ENCODE peak calls at places on chromosome 10, in six cellular contexts. One of them, this sample, is unnamed.

GRCh38 chr10:120963587-120964220 is 112.5 kb downstream of the WDR11 start:
- DNase-seq in fibroblast of lung: no peak
- DNase-seq in cardiac muscle cell: no peak
- DNase-seq in RWPE2: no peak
- DNase-seq in OCI-LY7: no peak
- DNase-seq in fibroblast of the aortic adventitia: no peak
- DNase-seq in this sample: no peak

GRCh38 chr10:19620867-19621266 is 195.4 kb upstream of the PLXDC2 start:
- DNase-seq in fibroblast of lung: peak; percentile 46
- DNase-seq in cardiac muscle cell: no peak
- DNase-seq in RWPE2: no peak
- DNase-seq in OCI-LY7: no peak
- DNase-seq in fibroblast of the aortic adventitia: peak; percentile 9
- DNase-seq in this sample: peak; percentile 49

GRCh38 chr10:69222157-69223027 is 2.3 kb downstream of the HKDC1 start:
- DNase-seq in fibroblast of lung: peak; percentile 91
- DNase-seq in cardiac muscle cell: peak; percentile 58
- DNase-seq in RWPE2: peak; percentile 86
- DNase-seq in OCI-LY7: peak; percentile 96
- DNase-seq in fibroblast of the aortic adventitia: peak; percentile 76
- DNase-seq in this sample: peak; percentile 86

GRCh38 chr10:14173391-14173705 is 157.4 kb downstream of the FRMD4A start:
- DNase-seq in fibroblast of lung: peak; percentile 30
- DNase-seq in cardiac muscle cell: no peak
- DNase-seq in RWPE2: no peak
- DNase-seq in OCI-LY7: no peak
- DNase-seq in fibroblast of the aortic adventitia: peak; percentile 29
- DNase-seq in this sample: peak; percentile 49

GRCh38 chr10:88477343-88478085 is 105.6 kb downstream of the RNLS start:
- DNase-seq in fibroblast of lung: peak; percentile 23
- DNase-seq in cardiac muscle cell: no peak
- DNase-seq in RWPE2: no peak
- DNase-seq in OCI-LY7: no peak
- DNase-seq in fibroblast of the aortic adventitia: peak; percentile 24
- DNase-seq in this sample: peak; percentile 67

GRCh38 chr10:72066318-72067284 is 21.8 kb downstream of the SPOCK2 start:
- DNase-seq in fibroblast of lung: peak; percentile 60
- DNase-seq in cardiac muscle cell: no peak
- DNase-seq in RWPE2: no peak
- DNase-seq in OCI-LY7: no peak
- DNase-seq in fibroblast of the aortic adventitia: no peak
- DNase-seq in this sample: no peak

GRCh38 chr10:35259769-35260397 is 76.4 kb upstream of the CCNY start:
- DNase-seq in fibroblast of lung: peak; percentile 83
- DNase-seq in cardiac muscle cell: no peak
- DNase-seq in RWPE2: no peak
- DNase-seq in OCI-LY7: no peak
- DNase-seq in fibroblast of the aortic adventitia: peak; percentile 82
- DNase-seq in this sample: peak; percentile 93

GRCh38 chr10:69088471-69088769 is 517 bp downstream of the SRGN start:
- DNase-seq in fibroblast of lung: no peak
- DNase-seq in cardiac muscle cell: no peak
- DNase-seq in RWPE2: no peak
- DNase-seq in OCI-LY7: no peak
- DNase-seq in fibroblast of the aortic adventitia: no peak
- DNase-seq in this sample: no peak

GRCh38 chr10:102352066-102352715 is 43.3 kb upstream of the NFKB2 start:
- DNase-seq in fibroblast of lung: peak; percentile 67
- DNase-seq in cardiac muscle cell: peak; percentile 73
- DNase-seq in RWPE2: no peak
- DNase-seq in OCI-LY7: peak; percentile 63
- DNase-seq in fibroblast of the aortic adventitia: peak; percentile 68
- DNase-seq in this sample: peak; percentile 71

GRCh38 chr10:20535846-20536245 is 361.3 kb downstream of the NEBL start:
- DNase-seq in fibroblast of lung: no peak
- DNase-seq in cardiac muscle cell: no peak
- DNase-seq in RWPE2: no peak
- DNase-seq in OCI-LY7: no peak
- DNase-seq in fibroblast of the aortic adventitia: no peak
- DNase-seq in this sample: no peak

GRCh38 chr10:75086278-75086934 is 25.1 kb upstream of the SAMD8 start:
- DNase-seq in fibroblast of lung: no peak
- DNase-seq in cardiac muscle cell: no peak
- DNase-seq in RWPE2: no peak
- DNase-seq in OCI-LY7: no peak
- DNase-seq in fibroblast of the aortic adventitia: no peak
- DNase-seq in this sample: no peak

GRCh38 chr10:49783645-49784044 is 21.5 kb upstream of the OGDHL start:
- DNase-seq in fibroblast of lung: no peak
- DNase-seq in cardiac muscle cell: peak; percentile 11
- DNase-seq in RWPE2: no peak
- DNase-seq in OCI-LY7: no peak
- DNase-seq in fibroblast of the aortic adventitia: no peak
- DNase-seq in this sample: no peak

DNA sequence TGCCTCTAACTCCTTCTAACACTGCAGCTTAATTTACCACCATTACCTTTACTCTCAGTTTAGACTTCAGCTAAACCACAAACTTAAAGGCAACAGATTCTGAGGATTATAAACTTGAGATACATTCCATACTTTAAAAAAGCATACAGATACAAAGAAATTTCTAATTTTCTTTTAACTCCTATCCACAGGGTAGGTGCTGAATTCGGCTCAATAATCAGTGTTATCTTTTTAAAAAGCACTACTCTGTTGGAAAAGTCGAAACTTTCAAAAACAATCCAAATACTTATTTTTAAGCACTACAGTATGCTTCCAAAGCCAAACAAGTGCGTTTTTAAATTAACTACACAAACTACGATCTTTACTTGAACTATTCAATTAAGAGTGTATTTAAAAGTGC is 1.0 kb downstream of the SMNDC1 start:
- DNase-seq in fibroblast of lung: no peak
- DNase-seq in cardiac muscle cell: no peak
- DNase-seq in RWPE2: no peak
- DNase-seq in OCI-LY7: no peak
- DNase-seq in fibroblast of the aortic adventitia: peak; percentile 5
- DNase-seq in this sample: no peak
- H3K4me3 ChIP-seq in fibroblast of lung: peak overlapping the region; percentile 90
- H3K4me3 ChIP-seq in cardiac muscle cell: peak overlapping the region; percentile 98
- H3K4me3 ChIP-seq in RWPE2: peak overlapping the region; percentile 75
- H3K4me3 ChIP-seq in OCI-LY7: peak overlapping the region; percentile 99
- H3K4me3 ChIP-seq in fibroblast of the aortic adventitia: peak overlapping the region; percentile 82
- H3K4me3 ChIP-seq in this sample: peak overlapping the region; percentile 83

DNA sequence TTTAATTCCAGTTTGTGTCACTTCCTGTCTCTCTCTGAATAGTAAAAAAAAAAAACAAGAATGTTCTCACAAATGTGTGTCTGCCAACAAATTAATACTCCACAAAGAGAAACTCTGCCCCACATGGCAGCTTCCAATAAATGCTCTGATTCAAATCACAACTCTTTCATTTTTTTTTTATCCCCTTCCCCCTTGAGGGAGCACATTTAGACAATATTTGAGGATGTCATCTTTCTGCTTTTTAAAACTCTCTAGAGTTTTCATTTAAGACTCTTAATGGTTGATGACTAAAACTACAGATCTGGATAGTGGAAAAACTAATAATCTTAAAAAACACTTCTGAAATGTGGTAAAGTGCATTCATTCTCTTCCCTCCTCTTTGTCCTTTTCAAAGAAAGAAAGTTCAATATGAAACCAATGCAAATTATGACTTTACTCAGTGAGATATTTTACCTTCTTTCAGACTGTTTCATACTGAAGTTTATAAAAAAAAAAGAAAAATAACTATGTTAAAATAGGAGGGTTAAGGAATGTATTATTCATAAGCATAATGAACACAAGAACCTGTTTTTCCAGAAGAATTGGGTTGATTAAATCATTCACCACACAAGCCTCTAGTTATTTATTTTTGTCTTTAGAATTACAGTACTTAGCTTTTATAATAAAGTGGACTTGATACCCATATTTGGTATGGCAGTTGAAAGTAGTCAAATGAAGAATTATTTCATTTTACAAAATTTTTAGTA is 42.4 kb downstream of the ARID5B start:
- DNase-seq in fibroblast of lung: peak; percentile 73
- DNase-seq in cardiac muscle cell: no peak
- DNase-seq in RWPE2: no peak
- DNase-seq in OCI-LY7: peak; percentile 68
- DNase-seq in fibroblast of the aortic adventitia: peak; percentile 76
- DNase-seq in this sample: peak; percentile 89
- TF ChIP-seq CTCF in fibroblast of lung: no peak
- TF ChIP-seq CTCF in cardiac muscle cell: peak; percentile 35
- TF ChIP-seq CTCF in RWPE2: peak; percentile 56
- TF ChIP-seq CTCF in OCI-LY7: peak; percentile 69
- TF ChIP-seq CTCF in fibroblast of the aortic adventitia: peak; percentile 32
- TF ChIP-seq CTCF in this sample: peak; percentile 38

GRCh38 chr10:77637474-77637985 is at the start of gene KCNMA1:
- DNase-seq in fibroblast of lung: peak; percentile 48
- DNase-seq in cardiac muscle cell: peak; percentile 41
- DNase-seq in RWPE2: no peak
- DNase-seq in OCI-LY7: no peak
- DNase-seq in fibroblast of the aortic adventitia: no peak
- DNase-seq in this sample: no peak
- H3K4me3 ChIP-seq in fibroblast of lung: peak within 1 kb of the TSS; percentile 84
- H3K4me3 ChIP-seq in cardiac muscle cell: peak within 1 kb of the TSS; percentile 70
- H3K4me3 ChIP-seq in RWPE2: peak within 1 kb of the TSS; percentile 94
- H3K4me3 ChIP-seq in OCI-LY7: no peak within 1 kb of the TSS
- H3K4me3 ChIP-seq in fibroblast of the aortic adventitia: peak within 1 kb of the TSS; percentile 80
- H3K4me3 ChIP-seq in this sample: peak within 1 kb of the TSS; percentile 54

GRCh38 chr10:110219884-110220283 is 12.5 kb downstream of the MXI1 start:
- DNase-seq in fibroblast of lung: no peak
- DNase-seq in cardiac muscle cell: no peak
- DNase-seq in RWPE2: no peak
- DNase-seq in OCI-LY7: no peak
- DNase-seq in fibroblast of the aortic adventitia: no peak
- DNase-seq in this sample: no peak
- TF ChIP-seq CTCF in fibroblast of lung: no peak
- TF ChIP-seq CTCF in cardiac muscle cell: no peak
- TF ChIP-seq CTCF in RWPE2: no peak
- TF ChIP-seq CTCF in OCI-LY7: peak; percentile 40
- TF ChIP-seq CTCF in fibroblast of the aortic adventitia: no peak
- TF ChIP-seq CTCF in this sample: no peak

GRCh38 chr10:99912057-99912456 is 97.7 kb downstream of the DNMBP start:
- DNase-seq in fibroblast of lung: no peak
- DNase-seq in cardiac muscle cell: no peak
- DNase-seq in RWPE2: no peak
- DNase-seq in OCI-LY7: no peak
- DNase-seq in fibroblast of the aortic adventitia: no peak
- DNase-seq in this sample: no peak
- H3K4me3 ChIP-seq in fibroblast of lung: no peak overlapping the region
- H3K4me3 ChIP-seq in cardiac muscle cell: peak overlapping the region; percentile 58
- H3K4me3 ChIP-seq in RWPE2: no peak overlapping the region
- H3K4me3 ChIP-seq in OCI-LY7: no peak overlapping the region
- H3K4me3 ChIP-seq in fibroblast of the aortic adventitia: no peak overlapping the region
- H3K4me3 ChIP-seq in this sample: no peak overlapping the region

DNA sequence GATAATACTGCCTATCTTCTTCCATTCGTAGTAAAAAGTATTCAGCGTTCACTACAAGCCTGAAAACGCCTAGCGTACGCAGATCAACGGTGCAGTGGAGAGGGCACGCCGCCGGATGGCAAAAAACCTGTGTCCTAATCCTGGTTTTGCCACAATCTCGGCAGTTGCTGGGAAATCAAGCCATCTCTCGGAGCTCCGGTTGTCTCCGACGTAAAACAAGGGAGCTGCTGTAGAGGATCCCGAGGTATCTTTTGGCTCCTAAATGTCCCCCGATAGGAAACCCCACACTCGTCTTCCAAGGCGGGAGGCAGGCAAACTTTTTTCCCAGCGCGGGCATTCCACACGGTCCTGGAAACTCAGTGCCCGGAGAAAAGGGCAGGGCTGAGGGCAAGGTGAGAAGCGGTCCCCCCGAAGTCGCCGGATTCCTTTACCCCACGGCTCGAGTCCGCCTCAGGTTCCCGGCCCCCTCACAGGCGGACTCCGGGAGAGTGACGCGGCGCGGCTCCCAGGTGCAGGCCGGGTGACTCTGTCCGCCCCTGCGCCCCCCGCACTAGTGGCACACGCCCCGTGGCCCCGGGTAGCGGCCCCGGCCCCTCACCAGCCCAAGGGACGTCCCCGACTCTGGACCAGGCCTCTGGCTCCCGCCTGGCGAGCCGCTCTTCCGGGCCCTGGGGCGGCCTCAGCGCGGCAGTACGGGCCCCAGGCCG is 649 bp downstream of the IDE start:
- DNase-seq in fibroblast of lung: peak; percentile 47
- DNase-seq in cardiac muscle cell: peak; percentile 47
- DNase-seq in RWPE2: no peak
- DNase-seq in OCI-LY7: peak; percentile 40
- DNase-seq in fibroblast of the aortic adventitia: peak; percentile 59
- DNase-seq in this sample: peak; percentile 54
- TF ChIP-seq CTCF in fibroblast of lung: peak; percentile 3
- TF ChIP-seq CTCF in cardiac muscle cell: peak; percentile 10
- TF ChIP-seq CTCF in RWPE2: no peak
- TF ChIP-seq CTCF in OCI-LY7: peak; percentile 8
- TF ChIP-seq CTCF in fibroblast of the aortic adventitia: peak; percentile 27
- TF ChIP-seq CTCF in this sample: peak; percentile 29

DNA sequence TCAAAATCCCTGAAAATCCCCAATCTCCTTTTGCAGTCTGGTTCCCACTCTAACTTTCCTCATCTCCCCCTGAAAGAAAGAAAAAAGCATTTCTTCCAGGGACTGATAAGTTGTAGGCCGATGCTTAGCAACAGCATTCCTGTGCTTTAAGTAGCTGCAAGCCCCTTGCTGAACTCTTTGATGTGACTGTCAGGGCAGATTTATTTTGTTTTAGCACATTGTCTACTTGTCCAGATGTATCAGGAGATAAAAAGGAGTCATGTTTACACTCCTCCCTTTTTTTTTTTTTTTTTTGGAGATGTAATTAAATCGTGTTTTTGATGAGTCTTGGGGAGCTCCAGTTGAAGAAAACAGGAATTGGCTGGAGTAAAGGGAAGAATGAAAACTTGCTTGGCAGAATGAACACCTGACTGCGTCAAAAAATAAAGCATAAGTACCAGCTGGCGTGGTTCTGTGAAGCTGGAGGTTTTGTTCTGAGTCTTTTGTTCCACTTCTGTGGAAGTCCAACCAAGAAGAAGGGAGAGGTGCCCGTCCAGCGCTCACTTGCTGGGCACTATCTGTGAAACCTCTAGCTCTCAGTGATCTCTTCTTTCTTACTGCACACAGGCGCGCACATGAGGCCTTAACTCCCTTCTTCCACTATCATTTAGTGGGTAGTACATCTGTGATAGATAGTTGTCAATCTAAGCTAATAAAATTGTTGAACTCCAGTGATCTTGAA is 871.7 kb downstream of the LRMDA start:
- DNase-seq in fibroblast of lung: peak; percentile 16
- DNase-seq in cardiac muscle cell: peak; percentile 67
- DNase-seq in RWPE2: no peak
- DNase-seq in OCI-LY7: no peak
- DNase-seq in fibroblast of the aortic adventitia: peak; percentile 59
- DNase-seq in this sample: peak; percentile 29
- H3K4me3 ChIP-seq in fibroblast of lung: no peak overlapping the region
- H3K4me3 ChIP-seq in cardiac muscle cell: no peak overlapping the region
- H3K4me3 ChIP-seq in RWPE2: no peak overlapping the region
- H3K4me3 ChIP-seq in OCI-LY7: no peak overlapping the region
- H3K4me3 ChIP-seq in fibroblast of the aortic adventitia: no peak overlapping the region
- H3K4me3 ChIP-seq in this sample: no peak overlapping the region